ENCODE peak calls at places on chromosomes 2 and 18, in eight cellular contexts. R is activated T-cell treated with anti-CD3 and anti-CD28 coated beads, Interleukin-2, amount 50 U/mL, for 24 hours; Z is C1 segment of cervical spinal cord; H is NCI-H446 treated with DMSO at 0.1 percent for 48 hours; D is fibroblast of pulmonary artery; K is HCT116; Q is NCI-H2029; Y is iris pigment epithelial cell. G is an unnamed sample.

GRCh38 chr2:84527137-84528129 is 11.1 kb downstream of the DNAH6 start:
- DNase-seq in Z (no peak), D (no peak), Q (no peak), Y (peak; percentile 5), R (no peak), H (no peak), K (no peak), G (no peak)

GRCh38 chr2:199692489-199692888 is 158.5 kb downstream of the FTCDNL1 start:
- DNase-seq in R (no peak), H (no peak), K (no peak), D (no peak), Y (peak; percentile 2), Q (peak; percentile 22), Z (no peak), G (no peak)

GRCh38 chr2:150474326-150475074 is 13.0 kb downstream of the RND3 start:
- DNase-seq in Q (no peak), R (no peak), D (no peak), H (no peak), Y (peak; percentile 66), K (no peak), Z (no peak), G (no peak)

GRCh38 chr2:210899131-210899530 is 342.7 kb downstream of the CPS1 start:
- DNase-seq in K (no peak), Z (no peak), H (no peak), Q (no peak), D (peak; percentile 8), R (no peak), Y (peak; percentile 46), G (peak; percentile 44)

GRCh38 chr18:50704541-50704940 is 115.3 kb downstream of the MRO start:
- DNase-seq in R (no peak), Y (peak; percentile 7), K (no peak), H (no peak), Q (no peak), Z (no peak), D (peak; percentile 7), G (no peak)

GRCh38 chr2:210458395-210458794 is 18.2 kb downstream of the LANCL1 start:
- DNase-seq in R (no peak), Y (no peak), K (no peak), H (no peak), Q (no peak), D (no peak), Z (no peak), G (no peak)

GRCh38 chr18:21243041-21243431 is 1.0 kb downstream of the GREB1L start:
- DNase-seq in Y (peak; percentile 8), R (no peak), Q (no peak), K (no peak), D (no peak), H (no peak), Z (no peak), G (no peak)

GRCh38 chr2:24409166-24409565 is 48.8 kb upstream of the ITSN2 start:
- DNase-seq in Y (no peak), Q (no peak), K (no peak), H (no peak), D (no peak), Z (no peak), R (no peak), G (no peak)

GRCh38 chr2:182406221-182406620 is 20.6 kb downstream of the PDE1A start:
- DNase-seq in D (peak; percentile 32), Z (no peak), Q (no peak), Y (no peak), R (no peak), K (no peak), H (peak; percentile 58), G (no peak)

GRCh38 chr2:153059338-153060052 is 341.1 kb downstream of the ARL6IP6 start:
- DNase-seq in R (no peak), D (peak; percentile 6), H (no peak), K (peak; percentile 61), Q (no peak), Z (no peak), Y (peak; percentile 20), G (no peak)

GRCh38 chr18:46497129-46497528 is 159.9 kb downstream of the LOXHD1 start:
- DNase-seq in Z (no peak), Y (peak; percentile 6), K (no peak), R (peak; percentile 35), Q (no peak), H (no peak), D (peak; percentile 29), G (no peak)